ENCODE peak calls at places on chromosomes 5 and 9, in ten cellular contexts. One of them, this sample, is unnamed. For H4K20me1, the result is how much of the 10 kb centered on the place peaks cover.

GRCh38 chr9:134575103-134575816 is 66.3 kb upstream of the COL5A1 start:
- DNase-seq in neural progenitor cell: no peak
- DNase-seq in IMR-90: no peak
- DNase-seq in MM.1S: no peak
- DNase-seq in astrocyte: no peak
- DNase-seq in K562: no peak
- DNase-seq in HCT116: no peak
- DNase-seq in fibroblast of lung: no peak
- DNase-seq in PC-3: no peak
- DNase-seq in H9: no peak
- DNase-seq in this sample: no peak

GRCh38 chr5:103037673-103038455 is 82.1 kb downstream of the GIN1 start:
- DNase-seq in neural progenitor cell: no peak
- DNase-seq in IMR-90: peak
- DNase-seq in MM.1S: no peak
- DNase-seq in astrocyte: no peak
- DNase-seq in K562: no peak
- DNase-seq in HCT116: no peak
- DNase-seq in fibroblast of lung: no peak
- DNase-seq in PC-3: peak
- DNase-seq in H9: no peak
- DNase-seq in this sample: no peak

GRCh38 chr5:16550316-16550952 is 66.4 kb downstream of the RETREG1 start:
- DNase-seq in neural progenitor cell: peak
- DNase-seq in IMR-90: peak
- DNase-seq in MM.1S: peak
- DNase-seq in astrocyte: peak
- DNase-seq in K562: peak
- DNase-seq in HCT116: peak
- DNase-seq in fibroblast of lung: no peak
- DNase-seq in PC-3: peak
- DNase-seq in H9: peak
- DNase-seq in this sample: peak

GRCh38 chr5:177545487-177546261 is 8.7 kb downstream of the FAM193B start:
- DNase-seq in neural progenitor cell: no peak
- DNase-seq in IMR-90: peak
- DNase-seq in MM.1S: no peak
- DNase-seq in astrocyte: peak
- DNase-seq in K562: no peak
- DNase-seq in HCT116: no peak
- DNase-seq in fibroblast of lung: peak
- DNase-seq in PC-3: no peak
- DNase-seq in H9: no peak
- DNase-seq in this sample: peak

GRCh38 chr9:95504053-95504963 is 12.5 kb downstream of the PTCH1 start:
- DNase-seq in neural progenitor cell: peak
- DNase-seq in IMR-90: peak
- DNase-seq in MM.1S: peak
- DNase-seq in astrocyte: no peak
- DNase-seq in K562: peak
- DNase-seq in HCT116: no peak
- DNase-seq in fibroblast of lung: peak
- DNase-seq in PC-3: peak
- DNase-seq in H9: peak
- DNase-seq in this sample: peak

GRCh38 chr5:1793301-1793740 is 6.3 kb downstream of the MRPL36 start:
- DNase-seq in neural progenitor cell: no peak
- DNase-seq in IMR-90: peak
- DNase-seq in MM.1S: peak
- DNase-seq in astrocyte: peak
- DNase-seq in K562: no peak
- DNase-seq in HCT116: no peak
- DNase-seq in fibroblast of lung: peak
- DNase-seq in PC-3: no peak
- DNase-seq in H9: no peak
- DNase-seq in this sample: no peak

GRCh38 chr5:175385691-175386360 is 58.2 kb downstream of the DRD1 start:
- DNase-seq in neural progenitor cell: no peak
- DNase-seq in IMR-90: peak
- DNase-seq in MM.1S: no peak
- DNase-seq in astrocyte: peak
- DNase-seq in K562: no peak
- DNase-seq in HCT116: no peak
- DNase-seq in fibroblast of lung: peak
- DNase-seq in PC-3: peak
- DNase-seq in H9: no peak
- DNase-seq in this sample: no peak

GRCh38 chr5:125981016-125981415 is 442.2 kb upstream of the GRAMD2B start:
- DNase-seq in neural progenitor cell: no peak
- DNase-seq in IMR-90: no peak
- DNase-seq in MM.1S: no peak
- DNase-seq in astrocyte: no peak
- DNase-seq in K562: no peak
- DNase-seq in HCT116: no peak
- DNase-seq in fibroblast of lung: no peak
- DNase-seq in PC-3: no peak
- DNase-seq in H9: no peak
- DNase-seq in this sample: no peak

GRCh38 chr5:111135946-111136345 is 43.8 kb downstream of the WDR36 start:
- DNase-seq in neural progenitor cell: no peak
- DNase-seq in IMR-90: peak
- DNase-seq in MM.1S: no peak
- DNase-seq in astrocyte: peak
- DNase-seq in K562: no peak
- DNase-seq in HCT116: no peak
- DNase-seq in fibroblast of lung: peak
- DNase-seq in PC-3: peak
- DNase-seq in H9: no peak
- DNase-seq in this sample: peak

GRCh38 chr5:144698454-144698853 is 527.8 kb downstream of the KCTD16 start:
- DNase-seq in neural progenitor cell: no peak
- DNase-seq in IMR-90: peak
- DNase-seq in MM.1S: no peak
- DNase-seq in astrocyte: peak
- DNase-seq in K562: no peak
- DNase-seq in HCT116: no peak
- DNase-seq in fibroblast of lung: peak
- DNase-seq in PC-3: peak
- DNase-seq in H9: no peak
- DNase-seq in this sample: no peak

GRCh38 chr5:6723901-6724300 is 10.7 kb downstream of the TENT4A start:
- DNase-seq in neural progenitor cell: no peak
- DNase-seq in IMR-90: no peak
- DNase-seq in MM.1S: no peak
- DNase-seq in astrocyte: no peak
- DNase-seq in K562: no peak
- DNase-seq in HCT116: no peak
- DNase-seq in fibroblast of lung: no peak
- DNase-seq in PC-3: no peak
- DNase-seq in H9: no peak
- DNase-seq in this sample: no peak
- H4K20me1 ChIP-seq in neural progenitor cell: half or more
- H4K20me1 ChIP-seq in IMR-90: half or more
- H4K20me1 ChIP-seq in MM.1S: under half
- H4K20me1 ChIP-seq in astrocyte: half or more
- H4K20me1 ChIP-seq in K562: half or more
- H4K20me1 ChIP-seq in HCT116: under half
- H4K20me1 ChIP-seq in fibroblast of lung: under half
- H4K20me1 ChIP-seq in PC-3: half or more
- H4K20me1 ChIP-seq in H9: under half
- H4K20me1 ChIP-seq in this sample: under half

GRCh38 chr5:147413266-147413665 is 96.6 kb downstream of the DPYSL3 start:
- DNase-seq in neural progenitor cell: no peak
- DNase-seq in IMR-90: no peak
- DNase-seq in MM.1S: no peak
- DNase-seq in astrocyte: peak
- DNase-seq in K562: no peak
- DNase-seq in HCT116: no peak
- DNase-seq in fibroblast of lung: peak
- DNase-seq in PC-3: no peak
- DNase-seq in H9: no peak
- DNase-seq in this sample: no peak

GRCh38 chr5:147415663-147416062 is 94.2 kb downstream of the DPYSL3 start:
- DNase-seq in neural progenitor cell: no peak
- DNase-seq in IMR-90: peak
- DNase-seq in MM.1S: no peak
- DNase-seq in astrocyte: peak
- DNase-seq in K562: no peak
- DNase-seq in HCT116: no peak
- DNase-seq in fibroblast of lung: peak
- DNase-seq in PC-3: no peak
- DNase-seq in H9: no peak
- DNase-seq in this sample: no peak

GRCh38 chr5:147418613-147419012 is 91.3 kb downstream of the DPYSL3 start:
- DNase-seq in neural progenitor cell: no peak
- DNase-seq in IMR-90: peak
- DNase-seq in MM.1S: no peak
- DNase-seq in astrocyte: no peak
- DNase-seq in K562: no peak
- DNase-seq in HCT116: no peak
- DNase-seq in fibroblast of lung: no peak
- DNase-seq in PC-3: no peak
- DNase-seq in H9: no peak
- DNase-seq in this sample: no peak

GRCh38 chr5:147412561-147412960 is 97.3 kb downstream of the DPYSL3 start:
- DNase-seq in neural progenitor cell: no peak
- DNase-seq in IMR-90: no peak
- DNase-seq in MM.1S: no peak
- DNase-seq in astrocyte: no peak
- DNase-seq in K562: no peak
- DNase-seq in HCT116: no peak
- DNase-seq in fibroblast of lung: no peak
- DNase-seq in PC-3: no peak
- DNase-seq in H9: no peak
- DNase-seq in this sample: no peak

DNA sequence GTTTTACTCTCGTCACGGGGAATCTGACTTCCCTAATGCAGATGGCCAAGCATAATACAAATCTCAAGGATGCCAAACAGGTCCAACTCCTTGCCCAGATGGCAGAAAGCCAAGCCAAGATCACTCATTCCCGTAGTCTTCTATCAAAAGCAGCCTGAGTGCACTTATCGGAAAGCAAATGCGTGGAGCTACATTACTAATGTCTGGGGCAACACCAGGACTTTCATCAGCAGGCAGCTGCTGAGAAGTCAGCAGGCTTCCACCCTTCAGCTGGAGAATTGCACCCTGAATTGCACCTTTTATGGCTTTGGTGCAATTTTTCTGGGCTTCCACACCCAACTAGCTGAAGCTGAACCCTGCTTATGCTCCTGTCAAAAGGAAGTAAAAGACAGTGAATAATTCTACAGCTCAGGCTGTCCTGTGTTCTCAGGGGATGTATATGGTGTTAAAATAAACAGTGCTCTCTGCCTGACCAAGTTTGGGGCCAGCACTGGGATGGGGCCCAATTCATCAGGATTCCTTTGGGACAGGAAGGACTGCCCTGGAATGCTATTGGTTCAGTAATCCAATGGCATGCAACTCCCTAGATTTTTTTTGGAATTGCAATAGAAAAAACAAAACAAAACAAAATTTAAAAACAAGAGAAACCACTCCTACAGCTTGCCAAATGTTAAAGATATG is 92.6 kb downstream of the DPYSL3 start:
- DNase-seq in neural progenitor cell: no peak
- DNase-seq in IMR-90: peak
- DNase-seq in MM.1S: no peak
- DNase-seq in astrocyte: peak
- DNase-seq in K562: no peak
- DNase-seq in HCT116: no peak
- DNase-seq in fibroblast of lung: peak
- DNase-seq in PC-3: peak
- DNase-seq in H9: no peak
- DNase-seq in this sample: peak
- H4K20me1 ChIP-seq in neural progenitor cell: half or more
- H4K20me1 ChIP-seq in IMR-90: under half
- H4K20me1 ChIP-seq in MM.1S: under half
- H4K20me1 ChIP-seq in astrocyte: half or more
- H4K20me1 ChIP-seq in K562: under half
- H4K20me1 ChIP-seq in HCT116: under half
- H4K20me1 ChIP-seq in fibroblast of lung: under half
- H4K20me1 ChIP-seq in PC-3: under half
- H4K20me1 ChIP-seq in H9: under half
- H4K20me1 ChIP-seq in this sample: under half

DNA sequence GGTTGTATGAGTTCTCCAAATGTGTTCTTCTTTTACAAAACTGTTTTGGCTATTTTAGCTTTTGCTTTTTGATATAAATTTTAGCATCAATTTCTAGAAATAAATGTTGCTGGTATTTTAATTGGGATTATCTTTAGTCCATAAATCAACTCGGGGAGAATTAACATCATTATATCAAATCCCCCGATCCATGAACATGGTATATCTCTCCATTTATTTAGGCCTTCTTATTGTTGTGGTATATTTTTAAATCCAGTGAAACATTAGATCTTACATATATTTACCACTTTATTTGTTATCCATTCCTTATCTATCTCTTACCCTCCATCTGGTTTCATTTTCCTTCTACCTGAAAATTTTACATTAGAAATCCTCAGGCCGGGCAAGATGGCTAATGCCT is 7.3 kb upstream of the CDKN2AIPNL start:
- DNase-seq in neural progenitor cell: no peak
- DNase-seq in IMR-90: no peak
- DNase-seq in MM.1S: no peak
- DNase-seq in astrocyte: no peak
- DNase-seq in K562: no peak
- DNase-seq in HCT116: no peak
- DNase-seq in fibroblast of lung: no peak
- DNase-seq in PC-3: no peak
- DNase-seq in H9: no peak
- DNase-seq in this sample: no peak
- H4K20me1 ChIP-seq in neural progenitor cell: under half
- H4K20me1 ChIP-seq in IMR-90: under half
- H4K20me1 ChIP-seq in MM.1S: under half
- H4K20me1 ChIP-seq in astrocyte: under half
- H4K20me1 ChIP-seq in K562: under half
- H4K20me1 ChIP-seq in HCT116: under half
- H4K20me1 ChIP-seq in fibroblast of lung: under half
- H4K20me1 ChIP-seq in PC-3: under half
- H4K20me1 ChIP-seq in H9: under half
- H4K20me1 ChIP-seq in this sample: under half

DNA sequence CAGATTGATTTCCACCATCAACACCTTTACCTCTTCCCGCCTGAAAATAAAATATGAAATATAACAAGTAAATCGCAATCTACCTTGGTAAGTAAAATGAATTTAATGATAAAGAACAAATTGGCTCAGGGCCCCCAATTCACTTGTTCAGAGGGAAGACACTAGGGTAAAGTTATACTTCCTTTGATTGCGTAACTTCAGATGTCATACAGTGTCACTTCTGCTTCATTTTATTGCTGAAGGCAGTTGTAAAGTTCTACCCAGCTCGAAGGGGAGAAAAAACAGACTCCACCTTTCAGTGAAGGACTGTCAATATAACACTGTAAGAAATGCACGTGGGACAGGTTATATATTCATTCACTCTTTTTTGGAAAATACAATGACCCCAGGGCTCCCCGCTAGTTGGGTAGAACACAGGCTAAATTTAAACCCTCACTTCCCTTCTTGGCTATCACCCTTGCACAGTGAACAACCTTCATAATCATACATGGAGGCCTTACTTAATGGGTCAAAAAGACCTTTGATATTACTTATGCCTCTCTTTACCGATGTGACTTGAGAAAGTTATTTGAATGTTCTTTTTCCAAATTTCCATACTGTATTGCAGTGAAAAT is 848.8 kb downstream of the MAT2B start:
- DNase-seq in neural progenitor cell: no peak
- DNase-seq in IMR-90: no peak
- DNase-seq in MM.1S: no peak
- DNase-seq in astrocyte: no peak
- DNase-seq in K562: no peak
- DNase-seq in HCT116: no peak
- DNase-seq in fibroblast of lung: no peak
- DNase-seq in PC-3: no peak
- DNase-seq in H9: no peak
- DNase-seq in this sample: no peak
- H4K20me1 ChIP-seq in neural progenitor cell: under half
- H4K20me1 ChIP-seq in IMR-90: under half
- H4K20me1 ChIP-seq in MM.1S: under half
- H4K20me1 ChIP-seq in astrocyte: under half
- H4K20me1 ChIP-seq in K562: under half
- H4K20me1 ChIP-seq in HCT116: under half
- H4K20me1 ChIP-seq in fibroblast of lung: under half
- H4K20me1 ChIP-seq in PC-3: under half
- H4K20me1 ChIP-seq in H9: under half
- H4K20me1 ChIP-seq in this sample: under half

This sample was measured in mammary epithelial cell.